ENCODE peak calls at places on chromosome 7, in five cellular contexts. X, W, L, I and T are unnamed samples.

GRCh38 chr7:15368653-15369052 is 193.2 kb downstream of the AGMO start:
- DNase-seq in X (no peak), W (no peak), L (no peak), I (no peak), T (no peak)

GRCh38 chr7:101686030-101686429 is 56.9 kb upstream of the MYL10 start:
- DNase-seq in X (no peak), W (no peak), L (no peak), I (no peak), T (no peak)

GRCh38 chr7:110591341-110591740 is 499.6 kb upstream of the LRRN3 start:
- DNase-seq in X (no peak), W (no peak), L (no peak), I (no peak), T (no peak)

GRCh38 chr7:20783716-20784310 is 2.9 kb downstream of the SP8 start:
- DNase-seq in X (no peak), W (peak; percentile 34), L (no peak), I (no peak), T (peak; percentile 38)

GRCh38 chr7:100674441-100675407 is 1.2 kb downstream of the GNB2 start:
- DNase-seq in X (peak; percentile 42), W (peak; percentile 46), L (no peak), I (no peak), T (no peak)

GRCh38 chr7:73715648-73716317 is 3.7 kb downstream of the STX1A start:
- DNase-seq in X (peak; percentile 83), W (peak; percentile 45), L (no peak), I (no peak), T (no peak)

GRCh38 chr7:144826248-144826647 is 9.6 kb downstream of the TPK1 start:
- DNase-seq in X (no peak), W (no peak), L (no peak), I (no peak), T (no peak)

GRCh38 chr7:24381919-24382505 is 98.0 kb downstream of the NPY start:
- DNase-seq in X (no peak), W (no peak), L (no peak), I (no peak), T (no peak)

GRCh38 chr7:141875453-141875852 is 34.2 kb upstream of the PRSS37 start:
- DNase-seq in X (no peak), W (no peak), L (no peak), I (no peak), T (no peak)

GRCh38 chr7:108973075-108973474 is 403.4 kb downstream of the DNAJB9 start:
- DNase-seq in X (no peak), W (no peak), L (no peak), I (no peak), T (no peak)

GRCh38 chr7:48285365-48285764 is 114.1 kb downstream of the ABCA13 start:
- DNase-seq in X (no peak), W (no peak), L (no peak), I (no peak), T (no peak)

GRCh38 chr7:136923111-136923510 is 54.7 kb downstream of the CHRM2 start:
- DNase-seq in X (no peak), W (no peak), L (no peak), I (no peak), T (no peak)

GRCh38 chr7:47380325-47381131 is 201.4 kb downstream of the TNS3 start:
- DNase-seq in X (no peak), W (peak; percentile 24), L (no peak), I (no peak), T (no peak)

GRCh38 chr7:2945171-2945570 is 98.5 kb downstream of the CARD11 start:
- DNase-seq in X (no peak), W (no peak), L (no peak), I (no peak), T (no peak)

GRCh38 chr7:92720604-92721350 is 115.6 kb downstream of the CDK6 start:
- DNase-seq in X (no peak), W (no peak), L (no peak), I (no peak), T (no peak)

GRCh38 chr7:30285067-30285530 is 702 bp downstream of the ZNRF2 start:
- DNase-seq in X (peak; percentile 43), W (peak; percentile 59), L (no peak), I (no peak), T (peak; percentile 10)
- TF ChIP-seq POLR2A in X (peak; percentile 18), W (no peak), L (no peak), I (no peak), T (no peak)

GRCh38 chr7:28625446-28625845 is 213.1 kb downstream of the CREB5 start:
- DNase-seq in X (no peak), W (no peak), L (no peak), I (no peak), T (no peak)

GRCh38 chr7:28621369-28621807 is 209.1 kb downstream of the CREB5 start:
- DNase-seq in X (no peak), W (peak; percentile 15), L (no peak), I (peak; percentile 24), T (no peak)

GRCh38 chr7:28626191-28626590 is 213.9 kb downstream of the CREB5 start:
- DNase-seq in X (no peak), W (no peak), L (no peak), I (no peak), T (no peak)

GRCh38 chr7:28623105-28623730 is 210.9 kb downstream of the CREB5 start:
- DNase-seq in X (no peak), W (no peak), L (no peak), I (no peak), T (no peak)

GRCh38 chr7:28623863-28624262 is 211.5 kb downstream of the CREB5 start:
- DNase-seq in X (no peak), W (no peak), L (no peak), I (no peak), T (no peak)
- H3K27ac ChIP-seq in X (no peak overlapping the region), W (no peak overlapping the region), L (no peak overlapping the region), I (peak overlapping the region; percentile 75), T (no peak overlapping the region)

DNA sequence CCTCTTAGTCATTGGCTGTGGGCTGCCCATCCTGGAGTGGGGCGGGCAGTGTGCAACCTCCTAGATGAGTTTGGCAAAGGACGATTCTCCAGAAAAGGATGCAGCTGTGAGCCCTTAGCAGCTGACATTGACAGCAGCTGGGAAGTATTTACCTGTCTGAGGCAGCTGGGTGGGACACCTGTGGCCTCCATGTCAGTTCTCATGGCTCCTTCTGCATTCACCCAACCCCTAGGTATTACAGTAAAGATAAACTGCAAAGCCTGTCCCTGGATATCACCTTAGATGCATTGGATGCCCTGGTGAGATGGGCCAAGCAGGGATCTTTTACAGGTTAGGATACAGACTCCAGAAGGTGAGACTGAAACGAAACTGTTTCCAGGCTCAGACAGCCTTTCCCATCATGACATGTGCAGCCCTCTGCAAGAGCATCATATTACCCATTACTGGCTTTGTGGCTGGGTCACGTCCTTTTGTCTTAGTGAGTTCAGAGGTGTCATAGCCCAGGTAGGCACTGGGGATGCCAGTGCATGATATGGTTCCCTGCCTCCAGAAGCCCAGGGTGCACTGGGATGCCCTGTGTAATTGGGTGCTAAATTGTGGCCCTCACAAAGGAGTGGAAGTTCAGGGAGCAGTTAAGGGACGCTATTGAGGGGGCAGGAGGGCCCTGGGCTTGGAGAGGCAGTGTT is 28.9 kb downstream of the MINDY4 start:
- DNase-seq in X (no peak), W (no peak), L (no peak), I (no peak), T (no peak)
- H3K4me1 ChIP-seq in X (peaks cover 16% of the 10 kb centered on the region), W (peaks cover 16% of the 10 kb centered on the region), L (peaks cover 7% of the 10 kb centered on the region), I (peaks cover 12% of the 10 kb centered on the region), T (no peaks in the 10 kb centered on the region)

DNA sequence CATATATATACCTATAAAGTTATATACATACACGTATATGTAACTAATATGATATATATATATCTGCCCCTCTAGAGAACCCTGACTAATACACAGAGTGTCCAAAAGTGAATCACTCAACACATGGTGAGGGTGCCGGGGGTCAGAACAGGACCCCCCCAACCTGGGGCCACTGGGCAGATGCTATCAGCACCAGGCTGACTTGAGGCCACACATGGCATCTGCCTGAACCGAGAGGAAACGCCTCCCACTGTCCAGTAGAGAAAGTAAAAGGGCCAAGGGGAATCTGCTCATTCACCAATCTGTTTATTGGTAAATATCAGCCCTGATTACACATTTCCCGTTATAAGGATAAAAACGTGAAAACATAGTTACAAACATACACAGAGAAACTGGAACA is 218.3 kb downstream of the PTPRN2 start:
- DNase-seq in X (no peak), W (no peak), L (no peak), I (no peak), T (no peak)
- TF ChIP-seq POLR2A in X (no peak), W (no peak), L (no peak), I (no peak), T (no peak)

GRCh38 chr7:66631471-66631870 is 2.8 kb downstream of the KCTD7 start:
- DNase-seq in X (no peak), W (no peak), L (no peak), I (no peak), T (no peak)

GRCh38 chr7:66628361-66629221 is at the start of gene KCTD7:
- DNase-seq in X (peak; percentile 99), W (peak; percentile 98), L (peak; percentile 97), I (peak; percentile 98), T (peak; percentile 97)

GRCh38 chr7:66629659-66630058 is 978 bp downstream of the KCTD7 start:
- DNase-seq in X (no peak), W (no peak), L (no peak), I (no peak), T (no peak)

GRCh38 chr7:66629222-66629658 is 559 bp downstream of the KCTD7 start:
- DNase-seq in X (peak; percentile 57), W (no peak), L (no peak), I (no peak), T (no peak)

GRCh38 chr7:66630529-66630928 is 1.8 kb downstream of the KCTD7 start:
- DNase-seq in X (no peak), W (no peak), L (no peak), I (no peak), T (no peak)
- H3K27ac ChIP-seq in X (no peak overlapping the region), W (no peak overlapping the region), L (no peak overlapping the region), I (peak overlapping the region; percentile 98), T (no peak overlapping the region)

GRCh38 chr7:45661302-45661995 is 87.3 kb downstream of the ADCY1 start:
- DNase-seq in X (no peak), W (no peak), L (no peak), I (no peak), T (peak; percentile 3)
- H3K4me1 ChIP-seq in X (no peaks in the 10 kb centered on the region), W (no peaks in the 10 kb centered on the region), L (no peaks in the 10 kb centered on the region), I (no peaks in the 10 kb centered on the region), T (no peaks in the 10 kb centered on the region)